ENCODE peak calls at places on chromosome 3, in seven cellular contexts. X, Z, N, E, Q, I and J are unnamed samples.

GRCh38 chr3:101248786-101249185 is 71.6 kb downstream of the IMPG2 start:
- DNase-seq in X (no peak), Z (no peak), N (no peak), E (no peak), Q (no peak), I (no peak), J (no peak)

GRCh38 chr3:157201648-157202278 is 41.8 kb upstream of the CCNL1 start:
- DNase-seq in X (peak; percentile 40), Z (no peak), N (peak; percentile 33), E (no peak), Q (no peak), I (no peak), J (no peak)

GRCh38 chr3:31906182-31906581 is 74.9 kb downstream of the OSBPL10 start:
- DNase-seq in X (no peak), Z (no peak), N (no peak), E (no peak), Q (no peak), I (no peak), J (no peak)

GRCh38 chr3:40873456-40873855 is 325.8 kb upstream of the CTNNB1 start:
- DNase-seq in X (no peak), Z (no peak), N (no peak), E (no peak), Q (no peak), I (no peak), J (no peak)

GRCh38 chr3:115876860-115877646 is 253.7 kb downstream of the GAP43 start:
- DNase-seq in X (no peak), Z (no peak), N (no peak), E (no peak), Q (peak; percentile 33), I (no peak), J (no peak)

GRCh38 chr3:156509209-156510174 is 45.4 kb downstream of the SSR3 start:
- DNase-seq in X (peak; percentile 63), Z (no peak), N (peak; percentile 51), E (no peak), Q (no peak), I (no peak), J (no peak)

GRCh38 chr3:54965746-54966145 is 37.9 kb upstream of the LRTM1 start:
- DNase-seq in X (no peak), Z (no peak), N (no peak), E (no peak), Q (no peak), I (no peak), J (peak; percentile 23)

GRCh38 chr3:100630664-100631063 is 21.3 kb downstream of the ADGRG7 start:
- DNase-seq in X (no peak), Z (no peak), N (peak; percentile 16), E (no peak), Q (no peak), I (no peak), J (no peak)

GRCh38 chr3:188926141-188926540 is 245.6 kb upstream of the TPRG1 start:
- DNase-seq in X (no peak), Z (no peak), N (no peak), E (no peak), Q (no peak), I (no peak), J (no peak)

GRCh38 chr3:113668015-113668414 is 28.4 kb downstream of the USF3 start:
- DNase-seq in X (no peak), Z (no peak), N (no peak), E (no peak), Q (no peak), I (no peak), J (no peak)

GRCh38 chr3:150786791-150787190 is 23.8 kb upstream of the SIAH2 start:
- DNase-seq in X (no peak), Z (no peak), N (no peak), E (no peak), Q (no peak), I (no peak), J (no peak)

GRCh38 chr3:63349583-63350177 is 71.6 kb downstream of the SYNPR start:
- DNase-seq in X (peak; percentile 33), Z (peak; percentile 80), N (peak; percentile 49), E (peak; percentile 53), Q (peak; percentile 36), I (peak; percentile 20), J (peak; percentile 27)

GRCh38 chr3:184448321-184449160 is 68.7 kb downstream of the CHRD start:
- DNase-seq in X (no peak), Z (no peak), N (peak; percentile 53), E (peak; percentile 48), Q (peak; percentile 56), I (no peak), J (no peak)

GRCh38 chr3:172128852-172129251 is 89.5 kb downstream of the FNDC3B start:
- DNase-seq in X (no peak), Z (no peak), N (no peak), E (no peak), Q (no peak), I (no peak), J (no peak)
- H3K4me1 ChIP-seq in X (peaks cover 15% of the 10 kb centered on the region), Z (peaks cover 15% of the 10 kb centered on the region), N (peaks cover 92% of the 10 kb centered on the region), E (peaks cover 62% of the 10 kb centered on the region), Q (peaks cover 19% of the 10 kb centered on the region), I (peaks cover 18% of the 10 kb centered on the region), J (peaks cover 29% of the 10 kb centered on the region)

GRCh38 chr3:16103472-16103871 is 71.0 kb upstream of the GALNT15 start:
- DNase-seq in X (no peak), Z (no peak), N (no peak), E (no peak), Q (no peak), I (no peak), J (no peak)

GRCh38 chr3:16102905-16103364 is 71.5 kb upstream of the GALNT15 start:
- DNase-seq in X (no peak), Z (no peak), N (peak; percentile 83), E (no peak), Q (no peak), I (no peak), J (no peak)

GRCh38 chr3:16102187-16102561 is 72.3 kb upstream of the GALNT15 start:
- DNase-seq in X (no peak), Z (no peak), N (no peak), E (no peak), Q (no peak), I (no peak), J (no peak)

GRCh38 chr3:16104161-16104560 is 70.3 kb upstream of the GALNT15 start:
- DNase-seq in X (no peak), Z (no peak), N (no peak), E (no peak), Q (no peak), I (no peak), J (no peak)

GRCh38 chr3:16101295-16102186 is 72.9 kb upstream of the GALNT15 start:
- DNase-seq in X (no peak), Z (no peak), N (peak; percentile 79), E (no peak), Q (no peak), I (no peak), J (no peak)
- TF ChIP-seq POLR2A in X (no peak), Z (no peak), N (no peak), E (no peak), Q (no peak), I (no peak), J (no peak)

GRCh38 chr3:15307580-15307979 is 24.8 kb downstream of the SH3BP5 start:
- DNase-seq in X (no peak), Z (peak; percentile 55), N (no peak), E (no peak), Q (no peak), I (no peak), J (no peak)

GRCh38 chr3:15303728-15304127 is 28.7 kb downstream of the SH3BP5 start:
- DNase-seq in X (no peak), Z (no peak), N (no peak), E (no peak), Q (no peak), I (no peak), J (no peak)

GRCh38 chr3:15309662-15310335 is 22.6 kb downstream of the SH3BP5 start:
- DNase-seq in X (no peak), Z (peak; percentile 73), N (no peak), E (no peak), Q (no peak), I (no peak), J (no peak)

GRCh38 chr3:15305366-15305844 is 27.0 kb downstream of the SH3BP5 start:
- DNase-seq in X (peak; percentile 94), Z (peak; percentile 89), N (peak; percentile 58), E (no peak), Q (no peak), I (no peak), J (no peak)

DNA sequence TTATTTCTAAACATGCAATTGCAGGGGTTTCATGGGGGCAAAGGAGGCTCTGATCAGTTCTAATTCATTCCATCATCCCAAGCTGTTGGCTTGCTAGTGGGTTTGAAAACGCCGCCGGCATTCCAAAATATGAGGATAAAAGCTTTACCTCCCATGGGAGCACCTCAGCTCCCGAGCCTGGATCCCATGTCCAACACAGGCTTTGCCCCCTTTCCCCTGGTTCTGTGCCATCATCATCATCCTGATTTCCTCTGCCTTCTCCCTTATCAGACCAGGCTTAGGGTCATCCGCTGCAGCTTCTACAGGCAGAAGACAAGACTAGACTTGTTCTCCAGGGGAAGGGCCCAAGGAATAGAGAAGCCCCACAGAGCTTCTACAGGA is 25.4 kb downstream of the SH3BP5 start:
- DNase-seq in X (no peak), Z (peak; percentile 50), N (no peak), E (no peak), Q (no peak), I (no peak), J (no peak)
- H3K4me1 ChIP-seq in X (peaks cover 69% of the 10 kb centered on the region), Z (peaks cover 46% of the 10 kb centered on the region), N (peaks cover 30% of the 10 kb centered on the region), E (peaks cover 19% of the 10 kb centered on the region), Q (no peaks in the 10 kb centered on the region), I (peaks cover 18% of the 10 kb centered on the region), J (peaks cover 13% of the 10 kb centered on the region)

GRCh38 chr3:52534281-52535183 is 875 bp upstream of the NT5DC2 start:
- DNase-seq in X (no peak), Z (peak; percentile 84), N (no peak), E (peak; percentile 30), Q (no peak), I (peak; percentile 55), J (peak; percentile 40)

GRCh38 chr3:52531636-52532516 is 1.8 kb downstream of the NT5DC2 start:
- DNase-seq in X (no peak), Z (peak; percentile 68), N (no peak), E (peak; percentile 25), Q (no peak), I (peak; percentile 45), J (peak; percentile 24)

GRCh38 chr3:52533623-52534280 is at the start of gene NT5DC2:
- DNase-seq in X (peak; percentile 91), Z (peak; percentile 76), N (peak; percentile 69), E (peak; percentile 80), Q (peak; percentile 62), I (peak; percentile 82), J (peak; percentile 76)

GRCh38 chr3:52532517-52532837 is 1.2 kb downstream of the NT5DC2 start:
- DNase-seq in X (peak; percentile 33), Z (peak; percentile 87), N (no peak), E (peak; percentile 41), Q (no peak), I (peak; percentile 48), J (peak; percentile 22)

DNA sequence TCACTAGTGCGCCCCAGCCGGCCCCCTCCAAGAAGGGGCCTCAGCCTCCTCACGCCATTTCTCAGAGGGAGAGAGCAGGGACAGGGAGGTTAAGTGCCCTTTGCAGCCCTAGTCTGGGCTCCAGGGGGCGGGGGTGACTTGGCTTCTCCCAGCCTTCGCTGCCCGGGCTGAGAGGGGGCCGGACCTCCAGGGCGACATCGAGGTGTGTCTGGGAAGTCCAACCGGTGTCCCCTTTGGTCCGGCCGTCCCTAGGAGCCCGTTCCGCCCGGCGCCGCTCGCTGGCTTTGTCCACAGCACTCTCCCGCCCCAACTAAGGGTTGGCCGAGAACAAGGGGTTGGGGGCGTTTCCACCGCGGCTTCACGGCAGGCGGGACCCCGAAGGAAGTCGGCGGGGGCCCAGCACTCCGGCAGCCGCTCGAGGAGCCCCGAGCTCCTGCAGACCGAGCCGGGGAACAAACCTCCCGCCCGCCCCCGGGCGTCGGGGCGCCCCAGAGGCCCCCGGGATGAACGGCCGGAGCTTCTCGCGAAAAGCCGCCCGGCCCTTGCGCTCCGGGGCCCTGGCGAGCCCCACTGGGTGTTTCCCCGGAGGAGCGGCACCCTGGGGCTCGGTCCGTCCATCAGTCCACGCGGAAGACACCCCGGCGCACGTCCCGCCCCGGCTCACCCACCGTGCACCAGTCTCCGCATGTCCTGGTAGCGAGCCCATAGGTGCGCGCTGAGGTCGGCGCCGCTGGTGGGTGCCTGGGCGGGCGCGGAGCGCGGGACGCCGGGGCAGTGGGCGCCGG is 627 bp downstream of the NT5DC2 start:
- DNase-seq in X (peak; percentile 61), Z (peak; percentile 74), N (no peak), E (peak; percentile 32), Q (no peak), I (peak; percentile 53), J (peak; percentile 28)
- TF ChIP-seq POLR2A in X (peak; percentile 40), Z (no peak), N (no peak), E (no peak), Q (no peak), I (no peak), J (peak; percentile 8)